ENCODE peak calls at places on chromosomes 6 and 20, in eight cellular contexts. J is GM13977; E is activated CD4-positive, alpha-beta T cell treated with anti-CD3 and anti-CD28 coated beads, Interleukin-2, amount 50 U/mL, for 1 hour; Z is HEK293T; Q is foreskin melanocyte; G is cerebellum; L is stimulated activated CD8-positive, alpha-beta memory T cell treated with anti-CD3 and anti-CD28 coated beads, Interleukin-12 subunit alpha, Interleukin-12 subunit beta, amount 100 ng/mL, for 1 hour; C is WTC11. M is an unnamed sample.

GRCh38 chr6:158226655-158227512 is 58.7 kb downstream of the GTF2H5 start:
- DNase-seq in Z (no peak), Q (no peak), L (no peak), G (no peak), J (no peak), E (no peak), C (no peak), M (peak; percentile 34)

GRCh38 chr20:53226788-53227187 is 254.6 kb downstream of the TSHZ2 start:
- DNase-seq in Z (no peak), G (no peak), E (no peak), C (no peak), L (no peak), Q (no peak), J (no peak), M (no peak)

GRCh38 chr6:10205120-10205519 is 209.8 kb downstream of the TFAP2A start:
- DNase-seq in Z (no peak), G (no peak), C (no peak), Q (no peak), J (no peak), L (no peak), E (no peak), M (no peak)

GRCh38 chr6:53492860-53493634 is 51.9 kb downstream of the GCLC start:
- DNase-seq in E (no peak), G (peak; percentile 42), Z (peak; percentile 32), L (no peak), Q (peak; percentile 46), J (peak; percentile 28), C (peak; percentile 11), M (peak; percentile 78)

GRCh38 chr6:126040826-126041225 is 54.5 kb downstream of the TRMT11 start:
- DNase-seq in G (no peak), C (no peak), E (no peak), L (no peak), Q (no peak), J (no peak), Z (no peak), M (no peak)

GRCh38 chr6:44253307-44254101 is 3.8 kb downstream of the SLC35B2 start:
- DNase-seq in L (no peak), Z (no peak), E (peak; percentile 64), Q (no peak), G (no peak), J (no peak), C (peak; percentile 72), M (peak; percentile 83)

GRCh38 chr6:17179246-17180073 is 77.6 kb downstream of the STMND1 start:
- DNase-seq in E (no peak), L (no peak), Z (no peak), J (no peak), C (no peak), G (peak; percentile 27), Q (no peak), M (no peak)

GRCh38 chr6:42726026-42726425 is 3.6 kb upstream of the PRPH2 start:
- DNase-seq in G (no peak), L (no peak), E (no peak), Z (no peak), J (no peak), Q (no peak), C (no peak), M (no peak)

GRCh38 chr6:154509421-154510143 is 903 bp downstream of the CNKSR3 start:
- DNase-seq in E (no peak), Q (no peak), G (no peak), L (no peak), J (peak; percentile 37), C (peak; percentile 59), Z (peak; percentile 46), M (peak; percentile 52)

GRCh38 chr20:8152183-8152582 is 20.1 kb downstream of the PLCB1 start:
- DNase-seq in G (no peak), Z (no peak), L (no peak), Q (no peak), J (no peak), C (no peak), E (no peak), M (no peak)

GRCh38 chr6:125918681-125919566 is 37.6 kb upstream of the HINT3 start:
- DNase-seq in J (peak; percentile 62), C (no peak), E (peak; percentile 18), Q (no peak), L (no peak), G (no peak), Z (peak; percentile 54), M (peak; percentile 40)